ENCODE peak calls at places on chromosomes 5 and 9, in eight cellular contexts. One of them, this sample, is unnamed. For H3K36me3, the result is how much of the 10 kb centered on the place peaks cover.

GRCh38 chr5:3607541-3608147 is 12.0 kb downstream of the IRX1 start:
- DNase-seq in hepatocyte: no peak
- DNase-seq in transverse colon: no peak
- DNase-seq in adrenal gland: no peak
- DNase-seq in PC-9: no peak
- DNase-seq in thoracic aorta: no peak
- DNase-seq in BJ: no peak
- DNase-seq in HepG2: no peak
- DNase-seq in this sample: no peak

GRCh38 chr9:71518045-71518888 is 250.0 kb downstream of the CEMIP2 start:
- DNase-seq in hepatocyte: peak
- DNase-seq in transverse colon: no peak
- DNase-seq in adrenal gland: no peak
- DNase-seq in PC-9: no peak
- DNase-seq in thoracic aorta: no peak
- DNase-seq in BJ: no peak
- DNase-seq in HepG2: no peak
- DNase-seq in this sample: no peak

GRCh38 chr5:140648132-140648432 is 453 bp downstream of the IK start:
- DNase-seq in hepatocyte: no peak
- DNase-seq in transverse colon: no peak
- DNase-seq in adrenal gland: no peak
- DNase-seq in PC-9: no peak
- DNase-seq in thoracic aorta: no peak
- DNase-seq in BJ: no peak
- DNase-seq in HepG2: no peak
- DNase-seq in this sample: no peak

GRCh38 chr9:36210722-36211121 is 20.0 kb downstream of the CLTA start:
- DNase-seq in hepatocyte: no peak
- DNase-seq in transverse colon: no peak
- DNase-seq in adrenal gland: peak
- DNase-seq in PC-9: no peak
- DNase-seq in thoracic aorta: no peak
- DNase-seq in BJ: no peak
- DNase-seq in HepG2: no peak
- DNase-seq in this sample: no peak

GRCh38 chr9:70352356-70352755 is 62.1 kb downstream of the KLF9 start:
- DNase-seq in hepatocyte: no peak
- DNase-seq in transverse colon: no peak
- DNase-seq in adrenal gland: no peak
- DNase-seq in PC-9: no peak
- DNase-seq in thoracic aorta: no peak
- DNase-seq in BJ: peak
- DNase-seq in HepG2: no peak
- DNase-seq in this sample: no peak

GRCh38 chr5:103033696-103034095 is 86.2 kb downstream of the GIN1 start:
- DNase-seq in hepatocyte: no peak
- DNase-seq in transverse colon: no peak
- DNase-seq in adrenal gland: no peak
- DNase-seq in PC-9: no peak
- DNase-seq in thoracic aorta: no peak
- DNase-seq in BJ: no peak
- DNase-seq in HepG2: no peak
- DNase-seq in this sample: no peak

GRCh38 chr9:18314321-18314720 is 159.6 kb upstream of the ADAMTSL1 start:
- DNase-seq in hepatocyte: no peak
- DNase-seq in transverse colon: no peak
- DNase-seq in adrenal gland: no peak
- DNase-seq in PC-9: no peak
- DNase-seq in thoracic aorta: no peak
- DNase-seq in BJ: no peak
- DNase-seq in HepG2: no peak
- DNase-seq in this sample: no peak

GRCh38 chr5:110209401-110209800 is 517.1 kb downstream of the TMEM232 start:
- DNase-seq in hepatocyte: no peak
- DNase-seq in transverse colon: no peak
- DNase-seq in adrenal gland: no peak
- DNase-seq in PC-9: no peak
- DNase-seq in thoracic aorta: no peak
- DNase-seq in BJ: no peak
- DNase-seq in HepG2: no peak
- DNase-seq in this sample: no peak

GRCh38 chr5:117084052-117084451 is 509.4 kb upstream of the SEMA6A start:
- DNase-seq in hepatocyte: no peak
- DNase-seq in transverse colon: no peak
- DNase-seq in adrenal gland: no peak
- DNase-seq in PC-9: no peak
- DNase-seq in thoracic aorta: no peak
- DNase-seq in BJ: no peak
- DNase-seq in HepG2: no peak
- DNase-seq in this sample: no peak

GRCh38 chr9:38318755-38319495 is 73.6 kb upstream of the ALDH1B1 start:
- DNase-seq in hepatocyte: peak
- DNase-seq in transverse colon: peak
- DNase-seq in adrenal gland: no peak
- DNase-seq in PC-9: no peak
- DNase-seq in thoracic aorta: no peak
- DNase-seq in BJ: no peak
- DNase-seq in HepG2: no peak
- DNase-seq in this sample: peak

GRCh38 chr5:91591076-91591475 is 208.0 kb upstream of the ARRDC3 start:
- DNase-seq in hepatocyte: no peak
- DNase-seq in transverse colon: no peak
- DNase-seq in adrenal gland: no peak
- DNase-seq in PC-9: no peak
- DNase-seq in thoracic aorta: no peak
- DNase-seq in BJ: no peak
- DNase-seq in HepG2: no peak
- DNase-seq in this sample: no peak

GRCh38 chr5:10248378-10249260 is 1.1 kb downstream of the ATPSCKMT start:
- DNase-seq in hepatocyte: no peak
- DNase-seq in transverse colon: no peak
- DNase-seq in adrenal gland: peak
- DNase-seq in PC-9: no peak
- DNase-seq in thoracic aorta: no peak
- DNase-seq in BJ: no peak
- DNase-seq in HepG2: no peak
- DNase-seq in this sample: no peak

GRCh38 chr5:107469485-107469884 is 201.3 kb downstream of the EFNA5 start:
- DNase-seq in hepatocyte: no peak
- DNase-seq in transverse colon: no peak
- DNase-seq in adrenal gland: no peak
- DNase-seq in PC-9: peak
- DNase-seq in thoracic aorta: no peak
- DNase-seq in BJ: peak
- DNase-seq in HepG2: no peak
- DNase-seq in this sample: peak

GRCh38 chr5:112385566-112385965 is 33.5 kb downstream of the EPB41L4A start:
- DNase-seq in hepatocyte: no peak
- DNase-seq in transverse colon: no peak
- DNase-seq in adrenal gland: no peak
- DNase-seq in PC-9: no peak
- DNase-seq in thoracic aorta: no peak
- DNase-seq in BJ: no peak
- DNase-seq in HepG2: no peak
- DNase-seq in this sample: no peak

GRCh38 chr5:7396169-7397004 is 449 bp downstream of the ADCY2 start:
- DNase-seq in hepatocyte: peak
- DNase-seq in transverse colon: no peak
- DNase-seq in adrenal gland: no peak
- DNase-seq in PC-9: no peak
- DNase-seq in thoracic aorta: no peak
- DNase-seq in BJ: no peak
- DNase-seq in HepG2: no peak
- DNase-seq in this sample: no peak

GRCh38 chr9:132663120-132663519 is 6.7 kb downstream of the DDX31 start:
- DNase-seq in hepatocyte: no peak
- DNase-seq in transverse colon: no peak
- DNase-seq in adrenal gland: no peak
- DNase-seq in PC-9: no peak
- DNase-seq in thoracic aorta: no peak
- DNase-seq in BJ: no peak
- DNase-seq in HepG2: no peak
- DNase-seq in this sample: no peak

GRCh38 chr5:122313001-122313402 is 965 bp downstream of the SNCAIP start:
- DNase-seq in hepatocyte: peak
- DNase-seq in transverse colon: no peak
- DNase-seq in adrenal gland: no peak
- DNase-seq in PC-9: no peak
- DNase-seq in thoracic aorta: no peak
- DNase-seq in BJ: no peak
- DNase-seq in HepG2: no peak
- DNase-seq in this sample: no peak

GRCh38 chr9:89716559-89716958 is 111.7 kb downstream of the GADD45G start:
- DNase-seq in hepatocyte: no peak
- DNase-seq in transverse colon: no peak
- DNase-seq in adrenal gland: no peak
- DNase-seq in PC-9: no peak
- DNase-seq in thoracic aorta: no peak
- DNase-seq in BJ: no peak
- DNase-seq in HepG2: no peak
- DNase-seq in this sample: no peak

GRCh38 chr5:134135091-134135655 is 20.7 kb downstream of the TCF7 start:
- DNase-seq in hepatocyte: no peak
- DNase-seq in transverse colon: peak
- DNase-seq in adrenal gland: peak
- DNase-seq in PC-9: no peak
- DNase-seq in thoracic aorta: no peak
- DNase-seq in BJ: no peak
- DNase-seq in HepG2: no peak
- DNase-seq in this sample: no peak

GRCh38 chr5:125281662-125282061 is 535.2 kb upstream of the ZNF608 start:
- DNase-seq in hepatocyte: no peak
- DNase-seq in transverse colon: no peak
- DNase-seq in adrenal gland: no peak
- DNase-seq in PC-9: no peak
- DNase-seq in thoracic aorta: no peak
- DNase-seq in BJ: no peak
- DNase-seq in HepG2: no peak
- DNase-seq in this sample: no peak

GRCh38 chr5:99060306-99061261 is 131.8 kb upstream of the CHD1 start:
- DNase-seq in hepatocyte: peak
- DNase-seq in transverse colon: peak
- DNase-seq in adrenal gland: peak
- DNase-seq in PC-9: peak
- DNase-seq in thoracic aorta: peak
- DNase-seq in BJ: no peak
- DNase-seq in HepG2: peak
- DNase-seq in this sample: no peak

GRCh38 chr9:9612755-9613154 is 1000.0 kb downstream of the PTPRD start:
- DNase-seq in hepatocyte: no peak
- DNase-seq in transverse colon: no peak
- DNase-seq in adrenal gland: no peak
- DNase-seq in PC-9: no peak
- DNase-seq in thoracic aorta: no peak
- DNase-seq in BJ: no peak
- DNase-seq in HepG2: no peak
- DNase-seq in this sample: no peak

GRCh38 chr9:95024097-95024671 is 293.3 kb downstream of the FANCC start:
- DNase-seq in hepatocyte: no peak
- DNase-seq in transverse colon: no peak
- DNase-seq in adrenal gland: peak
- DNase-seq in PC-9: no peak
- DNase-seq in thoracic aorta: no peak
- DNase-seq in BJ: no peak
- DNase-seq in HepG2: peak
- DNase-seq in this sample: no peak

DNA sequence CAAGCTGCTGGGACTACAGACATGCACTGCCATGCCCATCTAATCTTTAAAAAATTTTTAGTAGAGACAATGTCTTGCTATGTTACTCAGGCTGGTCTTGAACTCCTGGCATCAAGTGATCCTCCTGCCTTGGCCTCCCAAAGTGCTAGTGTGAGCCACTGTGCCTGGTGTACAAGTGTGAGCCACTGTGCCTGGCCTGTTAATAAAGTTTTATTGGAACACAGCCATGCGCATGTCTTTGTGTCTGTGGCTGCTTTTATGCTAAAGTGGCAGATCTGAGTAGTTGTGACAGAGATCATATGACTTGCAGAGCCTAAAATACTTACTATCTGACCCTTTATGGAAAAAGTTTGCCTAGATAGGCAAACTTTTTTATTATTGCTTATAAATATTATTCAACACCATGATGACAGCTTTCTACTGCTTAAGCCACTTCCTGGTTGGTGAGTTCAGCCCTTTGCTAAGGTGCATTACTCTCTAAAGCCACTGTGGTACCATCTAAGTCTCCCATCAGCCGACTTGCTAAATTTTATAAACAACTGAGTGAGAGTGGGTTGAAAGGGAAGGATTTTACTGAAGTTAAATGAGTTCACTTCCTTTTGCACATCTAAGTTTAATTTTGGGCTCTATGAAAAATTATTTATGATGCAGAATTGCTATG is 133.5 kb downstream of the RASGRF2 start:
- DNase-seq in hepatocyte: no peak
- DNase-seq in transverse colon: no peak
- DNase-seq in adrenal gland: no peak
- DNase-seq in PC-9: no peak
- DNase-seq in thoracic aorta: no peak
- DNase-seq in BJ: no peak
- DNase-seq in HepG2: no peak
- DNase-seq in this sample: no peak
- TF ChIP-seq CTCF in hepatocyte: no peak
- TF ChIP-seq CTCF in transverse colon: no peak
- TF ChIP-seq CTCF in adrenal gland: no peak
- TF ChIP-seq CTCF in PC-9: no peak
- TF ChIP-seq CTCF in thoracic aorta: no peak
- TF ChIP-seq CTCF in BJ: no peak
- TF ChIP-seq CTCF in HepG2: no peak
- TF ChIP-seq CTCF in this sample: no peak

GRCh38 chr5:69202497-69202896 is 13.1 kb downstream of the CENPH start:
- DNase-seq in hepatocyte: no peak
- DNase-seq in transverse colon: no peak
- DNase-seq in adrenal gland: no peak
- DNase-seq in PC-9: no peak
- DNase-seq in thoracic aorta: no peak
- DNase-seq in BJ: no peak
- DNase-seq in HepG2: no peak
- DNase-seq in this sample: no peak
- H3K36me3 ChIP-seq in hepatocyte: under half
- H3K36me3 ChIP-seq in transverse colon: under half
- H3K36me3 ChIP-seq in adrenal gland: under half
- H3K36me3 ChIP-seq in PC-9: under half
- H3K36me3 ChIP-seq in thoracic aorta: under half
- H3K36me3 ChIP-seq in BJ: under half
- H3K36me3 ChIP-seq in HepG2: under half
- H3K36me3 ChIP-seq in this sample: under half

GRCh38 chr5:108484035-108484434 is 102.1 kb upstream of the FBXL17 start:
- DNase-seq in hepatocyte: no peak
- DNase-seq in transverse colon: no peak
- DNase-seq in adrenal gland: no peak
- DNase-seq in PC-9: no peak
- DNase-seq in thoracic aorta: no peak
- DNase-seq in BJ: no peak
- DNase-seq in HepG2: no peak
- DNase-seq in this sample: no peak

GRCh38 chr5:108481355-108481931 is 99.5 kb upstream of the FBXL17 start:
- DNase-seq in hepatocyte: peak
- DNase-seq in transverse colon: no peak
- DNase-seq in adrenal gland: no peak
- DNase-seq in PC-9: no peak
- DNase-seq in thoracic aorta: no peak
- DNase-seq in BJ: no peak
- DNase-seq in HepG2: peak
- DNase-seq in this sample: no peak
- TF ChIP-seq CTCF in hepatocyte: peak
- TF ChIP-seq CTCF in transverse colon: no peak
- TF ChIP-seq CTCF in adrenal gland: no peak
- TF ChIP-seq CTCF in PC-9: peak
- TF ChIP-seq CTCF in thoracic aorta: no peak
- TF ChIP-seq CTCF in BJ: peak
- TF ChIP-seq CTCF in HepG2: peak
- TF ChIP-seq CTCF in this sample: peak

GRCh38 chr9:109801484-109801883 is 21.5 kb downstream of the PALM2AKAP2 start:
- DNase-seq in hepatocyte: no peak
- DNase-seq in transverse colon: no peak
- DNase-seq in adrenal gland: no peak
- DNase-seq in PC-9: no peak
- DNase-seq in thoracic aorta: no peak
- DNase-seq in BJ: no peak
- DNase-seq in HepG2: no peak
- DNase-seq in this sample: no peak
- H3K36me3 ChIP-seq in hepatocyte: under half
- H3K36me3 ChIP-seq in transverse colon: under half
- H3K36me3 ChIP-seq in adrenal gland: under half
- H3K36me3 ChIP-seq in PC-9: under half
- H3K36me3 ChIP-seq in thoracic aorta: under half
- H3K36me3 ChIP-seq in BJ: under half
- H3K36me3 ChIP-seq in HepG2: under half
- H3K36me3 ChIP-seq in this sample: under half